ENCODE peak calls at places on chromosomes 7 and 10, in ten cellular contexts. W, G, R, B, O, L, P, Q, S and F are unnamed samples.

GRCh38 chr10:86815035-86815617 is 58.7 kb downstream of the BMPR1A start:
- DNase-seq in W (no peak), G (no peak), R (no peak), B (no peak), O (no peak), L (no peak), P (peak), Q (no peak), S (peak), F (no peak)

GRCh38 chr10:77458986-77459590 is 178.5 kb downstream of the KCNMA1 start:
- DNase-seq in W (no peak), G (no peak), R (no peak), B (no peak), O (no peak), L (no peak), P (peak), Q (no peak), S (peak), F (no peak)

GRCh38 chr10:16195894-16196293 is 240.9 kb upstream of the PTER start:
- DNase-seq in W (no peak), G (no peak), R (peak), B (no peak), O (no peak), L (no peak), P (no peak), Q (no peak), S (no peak), F (no peak)

GRCh38 chr7:5532520-5533335 is 109.1 kb upstream of the TNRC18 start:
- DNase-seq in W (peak), G (peak), R (peak), B (no peak), O (no peak), L (no peak), P (no peak), Q (no peak), S (no peak), F (peak)

GRCh38 chr10:2968401-2968800 is 98.9 kb upstream of the PFKP start:
- DNase-seq in W (no peak), G (no peak), R (no peak), B (no peak), O (no peak), L (no peak), P (peak), Q (peak), S (no peak), F (no peak)

GRCh38 chr7:102291056-102291915 is 4.6 kb downstream of the SH2B2 start:
- DNase-seq in W (no peak), G (no peak), R (no peak), B (peak), O (no peak), L (no peak), P (no peak), Q (no peak), S (no peak), F (no peak)

GRCh38 chr7:136134503-136134902 is 157.3 kb upstream of the MTPN start:
- DNase-seq in W (no peak), G (no peak), R (no peak), B (peak), O (no peak), L (no peak), P (peak), Q (peak), S (peak), F (no peak)

GRCh38 chr10:117222552-117223412 is 18.1 kb upstream of the SLC18A2 start:
- DNase-seq in W (no peak), G (peak), R (no peak), B (no peak), O (no peak), L (no peak), P (no peak), Q (no peak), S (no peak), F (no peak)

GRCh38 chr10:62759599-62760175 is 44.8 kb upstream of the ADO start:
- DNase-seq in W (no peak), G (no peak), R (no peak), B (no peak), O (no peak), L (no peak), P (no peak), Q (no peak), S (no peak), F (no peak)

GRCh38 chr7:32670105-32670504 is 174.8 kb downstream of the AVL9 start:
- DNase-seq in W (no peak), G (no peak), R (peak), B (peak), O (no peak), L (no peak), P (peak), Q (no peak), S (peak), F (no peak)

GRCh38 chr7:158492372-158492771 is 95.3 kb downstream of the PTPRN2 start:
- DNase-seq in W (no peak), G (no peak), R (no peak), B (no peak), O (no peak), L (no peak), P (no peak), Q (no peak), S (no peak), F (no peak)

GRCh38 chr7:134470864-134471263 is 12.0 kb upstream of the AKR1B1 start:
- DNase-seq in W (no peak), G (no peak), R (no peak), B (peak), O (no peak), L (no peak), P (peak), Q (peak), S (peak), F (no peak)

GRCh38 chr10:14954001-14954770 is at the start of gene DCLRE1C:
- DNase-seq in W (peak), G (peak), R (peak), B (peak), O (peak), L (peak), P (peak), Q (peak), S (peak), F (peak)
- TF ChIP-seq CTCF in W (no peak), G (no peak), R (no peak), B (no peak), O (no peak), L (no peak), P (no peak), Q (no peak), S (no peak), F (no peak)

GRCh38 chr7:46387646-46388045 is 466.6 kb upstream of the IGFBP3 start:
- DNase-seq in W (no peak), G (no peak), R (no peak), B (no peak), O (no peak), L (no peak), P (peak), Q (no peak), S (peak), F (no peak)

GRCh38 chr7:46393142-46393541 is 472.1 kb upstream of the IGFBP3 start:
- DNase-seq in W (no peak), G (no peak), R (no peak), B (no peak), O (no peak), L (no peak), P (no peak), Q (no peak), S (peak), F (no peak)

GRCh38 chr7:46391215-46391614 is 470.1 kb upstream of the IGFBP3 start:
- DNase-seq in W (no peak), G (no peak), R (no peak), B (no peak), O (peak), L (no peak), P (peak), Q (no peak), S (no peak), F (no peak)

GRCh38 chr7:46389131-46389530 is 468.1 kb upstream of the IGFBP3 start:
- DNase-seq in W (no peak), G (no peak), R (no peak), B (no peak), O (no peak), L (no peak), P (no peak), Q (no peak), S (no peak), F (no peak)

GRCh38 chr7:46390042-46390441 is 469.0 kb upstream of the IGFBP3 start:
- DNase-seq in W (no peak), G (no peak), R (no peak), B (no peak), O (no peak), L (no peak), P (no peak), Q (no peak), S (no peak), F (no peak)
- TF ChIP-seq CTCF in W (no peak), G (no peak), R (peak), B (peak), O (no peak), L (no peak), P (peak), Q (no peak), S (peak), F (no peak)

DNA sequence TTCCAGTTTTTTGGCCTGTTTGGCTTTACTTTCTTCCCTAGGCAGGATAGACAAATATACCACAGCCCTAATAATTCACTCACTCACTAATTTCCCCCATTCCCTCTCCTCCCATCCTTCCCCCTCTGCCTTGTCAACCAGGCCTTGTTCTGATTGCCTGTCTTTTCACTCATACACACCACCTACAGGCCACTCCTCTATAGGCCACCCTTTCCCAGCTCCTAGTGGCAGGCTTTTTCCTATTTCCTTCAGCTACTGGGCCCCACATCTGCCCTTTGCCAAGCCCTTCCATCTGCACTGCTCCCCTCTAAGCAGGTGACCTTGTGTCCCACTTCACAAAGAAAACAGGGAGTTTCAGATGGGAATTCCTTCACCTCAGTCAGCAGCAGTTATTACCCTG is 59.8 kb upstream of the MSRB2 start:
- DNase-seq in W (no peak), G (no peak), R (peak), B (peak), O (peak), L (no peak), P (no peak), Q (peak), S (no peak), F (no peak)
- TF ChIP-seq CTCF in W (no peak), G (no peak), R (peak), B (peak), O (peak), L (no peak), P (peak), Q (no peak), S (peak), F (no peak)

DNA sequence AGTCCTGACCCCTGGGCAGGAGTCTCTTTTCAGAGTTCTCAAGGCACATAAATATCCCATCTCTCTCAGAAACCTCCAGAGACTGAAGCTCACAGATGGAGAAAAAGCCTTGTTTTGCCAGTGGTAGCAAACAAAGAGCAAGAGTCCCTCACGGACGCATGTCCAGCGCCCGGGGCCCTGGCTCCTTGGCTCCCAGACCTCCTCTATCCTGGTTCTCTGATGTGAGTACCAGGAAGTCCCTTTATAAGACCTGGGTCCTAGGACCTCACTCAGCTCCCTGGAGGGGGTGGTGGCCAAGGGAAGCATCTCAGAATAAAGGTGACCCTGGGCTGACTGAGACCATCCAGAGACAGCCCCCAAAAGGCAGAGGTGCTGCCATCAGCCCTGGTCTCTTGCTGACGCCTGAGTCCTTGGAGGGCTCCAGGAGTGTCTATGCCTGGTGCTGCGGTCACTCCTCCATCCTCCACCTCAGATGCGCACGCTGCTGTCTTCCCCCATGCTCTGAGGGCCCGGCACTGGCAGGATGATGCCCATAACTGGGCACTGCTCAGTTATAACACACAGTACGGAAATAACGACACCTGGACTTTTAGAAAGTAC is 221.5 kb downstream of the TNS3 start:
- DNase-seq in W (no peak), G (no peak), R (no peak), B (no peak), O (no peak), L (no peak), P (no peak), Q (no peak), S (no peak), F (peak)
- TF ChIP-seq CTCF in W (no peak), G (no peak), R (no peak), B (no peak), O (no peak), L (no peak), P (no peak), Q (no peak), S (no peak), F (no peak)

DNA sequence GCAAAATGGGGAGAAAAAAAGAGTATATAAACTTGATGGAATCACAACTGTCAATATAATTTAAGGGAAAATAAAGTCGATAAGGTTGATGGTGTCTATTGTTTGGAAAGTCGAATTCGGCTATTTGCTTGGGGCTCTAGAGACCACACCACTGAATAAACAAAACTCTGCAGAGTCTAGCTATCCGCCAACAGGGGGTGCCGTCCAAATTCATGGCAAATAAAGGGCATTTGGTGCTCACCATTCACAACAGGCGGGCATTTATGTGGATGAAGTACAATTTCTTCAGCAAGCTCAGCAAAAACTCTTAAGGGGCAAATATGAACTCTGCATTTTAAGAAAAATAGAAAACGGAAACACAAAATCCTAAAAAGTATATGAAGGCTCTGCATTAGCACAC is 23.3 kb downstream of the CD36 start:
- DNase-seq in W (no peak), G (no peak), R (peak), B (no peak), O (no peak), L (no peak), P (no peak), Q (no peak), S (peak), F (no peak)
- TF ChIP-seq CTCF in W (peak), G (no peak), R (peak), B (no peak), O (no peak), L (no peak), P (peak), Q (no peak), S (peak), F (no peak)

GRCh38 chr7:132703742-132704141 is 127.5 kb upstream of the PLXNA4 start:
- DNase-seq in W (no peak), G (no peak), R (peak), B (no peak), O (no peak), L (no peak), P (no peak), Q (no peak), S (no peak), F (no peak)
- TF ChIP-seq CTCF in W (no peak), G (no peak), R (peak), B (no peak), O (no peak), L (no peak), P (no peak), Q (no peak), S (no peak), F (no peak)